ENCODE peak calls at places on chromosomes 3 and 15, in seven cellular contexts. One of them, this sample, is unnamed.

GRCh38 chr3:33115024-33115768 is 1.4 kb downstream of the CRTAP start:
- DNase-seq in fibroblast of pulmonary artery: peak; percentile 89
- DNase-seq in transverse colon: peak; percentile 70
- DNase-seq in AG10803: peak; percentile 88
- DNase-seq in brain microvascular endothelial cell: peak; percentile 80
- DNase-seq in stomach: peak; percentile 51
- DNase-seq in lung: peak; percentile 75
- DNase-seq in this sample: peak; percentile 92

GRCh38 chr3:170162052-170162451 is 19.5 kb downstream of the PHC3 start:
- DNase-seq in fibroblast of pulmonary artery: no peak
- DNase-seq in brain microvascular endothelial cell: no peak
- DNase-seq in stomach: no peak
- DNase-seq in transverse colon: no peak
- DNase-seq in AG10803: no peak
- DNase-seq in lung: no peak
- DNase-seq in this sample: no peak

GRCh38 chr3:65733459-65733858 is 305.3 kb downstream of the MAGI1 start:
- DNase-seq in brain microvascular endothelial cell: no peak
- DNase-seq in transverse colon: no peak
- DNase-seq in AG10803: no peak
- DNase-seq in stomach: no peak
- DNase-seq in lung: no peak
- DNase-seq in fibroblast of pulmonary artery: no peak
- DNase-seq in this sample: no peak

GRCh38 chr3:195356151-195357086 is 85.5 kb upstream of the XXYLT1 start:
- DNase-seq in fibroblast of pulmonary artery: peak; percentile 7
- DNase-seq in brain microvascular endothelial cell: no peak
- DNase-seq in AG10803: peak; percentile 17
- DNase-seq in lung: no peak
- DNase-seq in transverse colon: no peak
- DNase-seq in stomach: no peak
- DNase-seq in this sample: peak; percentile 17

GRCh38 chr15:100696452-100696851 is 94.1 kb downstream of the ASB7 start:
- DNase-seq in lung: no peak
- DNase-seq in fibroblast of pulmonary artery: peak; percentile 91
- DNase-seq in brain microvascular endothelial cell: peak; percentile 66
- DNase-seq in AG10803: no peak
- DNase-seq in stomach: no peak
- DNase-seq in transverse colon: no peak
- DNase-seq in this sample: peak; percentile 89

GRCh38 chr3:160553829-160554228 is 11.5 kb downstream of the KPNA4 start:
- DNase-seq in stomach: no peak
- DNase-seq in lung: no peak
- DNase-seq in fibroblast of pulmonary artery: no peak
- DNase-seq in transverse colon: no peak
- DNase-seq in brain microvascular endothelial cell: no peak
- DNase-seq in AG10803: no peak
- DNase-seq in this sample: no peak

GRCh38 chr3:112813723-112814171 is 32.9 kb downstream of the CD200R1L start:
- DNase-seq in stomach: no peak
- DNase-seq in transverse colon: no peak
- DNase-seq in fibroblast of pulmonary artery: peak; percentile 49
- DNase-seq in AG10803: peak; percentile 78
- DNase-seq in brain microvascular endothelial cell: no peak
- DNase-seq in lung: peak; percentile 32
- DNase-seq in this sample: peak; percentile 75

GRCh38 chr15:69723404-69724097 is 270.9 kb downstream of the RPLP1 start:
- DNase-seq in fibroblast of pulmonary artery: no peak
- DNase-seq in stomach: no peak
- DNase-seq in brain microvascular endothelial cell: no peak
- DNase-seq in AG10803: no peak
- DNase-seq in transverse colon: no peak
- DNase-seq in lung: no peak
- DNase-seq in this sample: no peak

GRCh38 chr3:120147072-120147871 is 53.0 kb upstream of the GSK3B start:
- DNase-seq in AG10803: no peak
- DNase-seq in brain microvascular endothelial cell: no peak
- DNase-seq in transverse colon: peak; percentile 46
- DNase-seq in stomach: peak; percentile 70
- DNase-seq in fibroblast of pulmonary artery: no peak
- DNase-seq in lung: no peak
- DNase-seq in this sample: no peak

GRCh38 chr15:75368689-75369239 is 357 bp upstream of the MAN2C1 start:
- DNase-seq in lung: no peak
- DNase-seq in AG10803: peak; percentile 13
- DNase-seq in stomach: no peak
- DNase-seq in transverse colon: peak; percentile 38
- DNase-seq in fibroblast of pulmonary artery: no peak
- DNase-seq in brain microvascular endothelial cell: no peak
- DNase-seq in this sample: no peak

GRCh38 chr3:17179381-17180205 is 294.8 kb downstream of the PLCL2 start:
- DNase-seq in fibroblast of pulmonary artery: no peak
- DNase-seq in transverse colon: no peak
- DNase-seq in lung: no peak
- DNase-seq in brain microvascular endothelial cell: peak; percentile 61
- DNase-seq in AG10803: peak; percentile 12
- DNase-seq in stomach: no peak
- DNase-seq in this sample: peak; percentile 60

GRCh38 chr15:92797168-92798052 is 102.7 kb upstream of the CHD2 start:
- DNase-seq in lung: no peak
- DNase-seq in brain microvascular endothelial cell: peak; percentile 79
- DNase-seq in stomach: no peak
- DNase-seq in fibroblast of pulmonary artery: peak; percentile 91
- DNase-seq in transverse colon: no peak
- DNase-seq in AG10803: peak; percentile 78
- DNase-seq in this sample: peak; percentile 87

GRCh38 chr3:89246326-89246725 is 138.9 kb downstream of the EPHA3 start:
- DNase-seq in stomach: no peak
- DNase-seq in transverse colon: no peak
- DNase-seq in brain microvascular endothelial cell: no peak
- DNase-seq in AG10803: no peak
- DNase-seq in lung: no peak
- DNase-seq in fibroblast of pulmonary artery: no peak
- DNase-seq in this sample: no peak

GRCh38 chr3:106249159-106249558 is 380.3 kb upstream of the CBLB start:
- DNase-seq in AG10803: peak; percentile 80
- DNase-seq in lung: no peak
- DNase-seq in brain microvascular endothelial cell: no peak
- DNase-seq in transverse colon: no peak
- DNase-seq in fibroblast of pulmonary artery: peak; percentile 12
- DNase-seq in stomach: no peak
- DNase-seq in this sample: no peak

GRCh38 chr3:171261487-171261886 is 198.7 kb downstream of the TNIK start:
- DNase-seq in fibroblast of pulmonary artery: no peak
- DNase-seq in transverse colon: peak; percentile 24
- DNase-seq in lung: no peak
- DNase-seq in AG10803: no peak
- DNase-seq in stomach: peak; percentile 41
- DNase-seq in brain microvascular endothelial cell: no peak
- DNase-seq in this sample: no peak

GRCh38 chr3:151345854-151346253 is 16.5 kb upstream of the P2RY13 start:
- DNase-seq in brain microvascular endothelial cell: peak; percentile 45
- DNase-seq in AG10803: peak; percentile 77
- DNase-seq in transverse colon: peak; percentile 9
- DNase-seq in lung: no peak
- DNase-seq in fibroblast of pulmonary artery: peak; percentile 62
- DNase-seq in stomach: no peak
- DNase-seq in this sample: peak; percentile 69

GRCh38 chr3:127417709-127418559 is 130.1 kb upstream of the PRR20G start:
- DNase-seq in AG10803: peak; percentile 4
- DNase-seq in lung: peak; percentile 37
- DNase-seq in transverse colon: peak; percentile 11
- DNase-seq in brain microvascular endothelial cell: no peak
- DNase-seq in fibroblast of pulmonary artery: peak; percentile 47
- DNase-seq in stomach: no peak
- DNase-seq in this sample: peak; percentile 2

GRCh38 chr15:96264801-96265515 is 65.5 kb upstream of the NR2F2 start:
- DNase-seq in stomach: no peak
- DNase-seq in brain microvascular endothelial cell: peak; percentile 72
- DNase-seq in transverse colon: no peak
- DNase-seq in fibroblast of pulmonary artery: peak; percentile 28
- DNase-seq in lung: no peak
- DNase-seq in AG10803: peak; percentile 37
- DNase-seq in this sample: peak; percentile 40
- TF ChIP-seq CTCF in stomach: no peak
- TF ChIP-seq CTCF in brain microvascular endothelial cell: no peak
- TF ChIP-seq CTCF in transverse colon: no peak
- TF ChIP-seq CTCF in fibroblast of pulmonary artery: no peak
- TF ChIP-seq CTCF in lung: no peak
- TF ChIP-seq CTCF in AG10803: no peak
- TF ChIP-seq CTCF in this sample: no peak

DNA sequence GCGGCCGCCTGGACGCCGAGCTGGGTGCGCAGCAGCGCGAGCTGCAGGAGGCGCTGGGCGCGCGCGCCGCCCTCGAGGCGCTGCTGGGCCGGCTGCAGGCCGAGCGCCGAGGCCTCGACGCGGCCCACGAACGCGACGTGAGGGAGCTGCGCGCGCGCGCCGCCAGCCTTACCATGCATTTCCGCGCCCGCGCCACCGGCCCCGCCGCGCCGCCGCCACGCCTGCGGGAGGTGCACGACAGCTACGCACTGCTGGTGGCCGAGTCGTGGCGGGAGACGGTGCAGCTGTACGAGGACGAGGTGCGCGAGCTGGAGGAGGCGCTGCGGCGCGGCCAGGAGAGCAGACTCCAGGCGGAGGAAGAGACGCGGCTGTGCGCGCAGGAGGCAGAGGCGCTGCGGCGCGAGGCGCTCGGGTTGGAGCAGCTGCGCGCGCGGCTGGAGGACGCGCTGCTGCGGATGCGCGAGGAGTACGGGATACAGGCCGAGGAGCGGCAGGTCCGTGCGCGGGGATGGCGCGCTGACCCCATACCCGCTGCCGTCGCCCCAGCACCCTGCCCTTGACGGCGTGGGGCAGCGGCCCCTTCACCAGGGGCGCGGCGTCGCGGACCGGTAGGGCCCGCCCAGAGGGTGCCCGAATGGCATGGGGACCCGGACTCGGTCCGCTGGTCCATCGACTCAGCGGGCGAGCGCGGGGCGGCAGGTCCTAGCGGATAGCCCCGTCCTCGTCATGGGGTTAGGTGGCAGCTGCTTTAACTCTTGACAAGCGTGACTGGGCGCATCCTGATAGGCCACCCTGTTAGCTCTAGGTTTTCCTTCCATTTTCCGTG is 849 bp downstream of the SYNM start:
- DNase-seq in brain microvascular endothelial cell: peak; percentile 26
- DNase-seq in transverse colon: peak; percentile 37
- DNase-seq in stomach: peak; percentile 33
- DNase-seq in lung: no peak
- DNase-seq in fibroblast of pulmonary artery: peak; percentile 63
- DNase-seq in AG10803: peak; percentile 66
- DNase-seq in this sample: peak; percentile 61
- H3K4me3 ChIP-seq in brain microvascular endothelial cell: peak overlapping the region; percentile 48
- H3K4me3 ChIP-seq in transverse colon: peak overlapping the region; percentile 51
- H3K4me3 ChIP-seq in stomach: peak overlapping the region; percentile 69
- H3K4me3 ChIP-seq in lung: peak overlapping the region; percentile 63
- H3K4me3 ChIP-seq in fibroblast of pulmonary artery: peak overlapping the region; percentile 34
- H3K4me3 ChIP-seq in AG10803: peak overlapping the region; percentile 55
- H3K4me3 ChIP-seq in this sample: peak overlapping the region; percentile 45

GRCh38 chr3:48558446-48559134 is 2.0 kb upstream of the PFKFB4 start:
- DNase-seq in stomach: no peak
- DNase-seq in lung: peak; percentile 64
- DNase-seq in transverse colon: peak; percentile 43
- DNase-seq in fibroblast of pulmonary artery: no peak
- DNase-seq in brain microvascular endothelial cell: no peak
- DNase-seq in AG10803: no peak
- DNase-seq in this sample: no peak
- TF ChIP-seq CTCF in stomach: peak; percentile 36
- TF ChIP-seq CTCF in lung: no peak
- TF ChIP-seq CTCF in transverse colon: no peak
- TF ChIP-seq CTCF in fibroblast of pulmonary artery: no peak
- TF ChIP-seq CTCF in brain microvascular endothelial cell: no peak
- TF ChIP-seq CTCF in AG10803: no peak
- TF ChIP-seq CTCF in this sample: no peak

GRCh38 chr15:47975422-47975821 is 145.4 kb upstream of the SLC24A5 start:
- DNase-seq in transverse colon: no peak
- DNase-seq in AG10803: no peak
- DNase-seq in brain microvascular endothelial cell: no peak
- DNase-seq in fibroblast of pulmonary artery: no peak
- DNase-seq in stomach: no peak
- DNase-seq in lung: no peak
- DNase-seq in this sample: no peak

GRCh38 chr15:47972738-47973137 is 148.1 kb upstream of the SLC24A5 start:
- DNase-seq in transverse colon: no peak
- DNase-seq in stomach: no peak
- DNase-seq in lung: no peak
- DNase-seq in fibroblast of pulmonary artery: no peak
- DNase-seq in AG10803: no peak
- DNase-seq in brain microvascular endothelial cell: no peak
- DNase-seq in this sample: no peak

GRCh38 chr15:47974724-47975123 is 146.1 kb upstream of the SLC24A5 start:
- DNase-seq in fibroblast of pulmonary artery: no peak
- DNase-seq in brain microvascular endothelial cell: no peak
- DNase-seq in lung: no peak
- DNase-seq in AG10803: no peak
- DNase-seq in transverse colon: no peak
- DNase-seq in stomach: no peak
- DNase-seq in this sample: no peak
- H3K4me3 ChIP-seq in fibroblast of pulmonary artery: no peak overlapping the region
- H3K4me3 ChIP-seq in brain microvascular endothelial cell: no peak overlapping the region
- H3K4me3 ChIP-seq in lung: no peak overlapping the region
- H3K4me3 ChIP-seq in AG10803: no peak overlapping the region
- H3K4me3 ChIP-seq in transverse colon: no peak overlapping the region
- H3K4me3 ChIP-seq in stomach: no peak overlapping the region
- H3K4me3 ChIP-seq in this sample: no peak overlapping the region

DNA sequence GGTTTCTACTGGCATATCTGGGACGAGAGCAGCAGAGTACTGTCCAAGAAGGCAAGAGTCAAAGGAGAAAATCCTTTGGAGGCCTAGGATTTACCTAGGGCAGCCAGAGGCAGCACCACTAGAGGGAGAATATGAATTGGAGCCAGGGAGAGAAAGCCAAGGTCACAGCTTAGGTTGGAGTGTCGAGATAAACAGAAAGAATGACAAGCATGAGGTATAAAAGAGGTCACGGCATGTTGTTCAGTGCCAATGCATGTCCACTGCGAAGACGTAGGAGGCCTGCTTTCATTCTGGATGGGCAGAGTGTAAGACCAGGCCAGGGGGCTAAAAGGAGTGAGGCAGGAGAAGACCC is 47.2 kb downstream of the THBS1 start:
- DNase-seq in lung: no peak
- DNase-seq in stomach: no peak
- DNase-seq in AG10803: no peak
- DNase-seq in transverse colon: no peak
- DNase-seq in fibroblast of pulmonary artery: no peak
- DNase-seq in brain microvascular endothelial cell: no peak
- DNase-seq in this sample: no peak
- TF ChIP-seq CTCF in lung: no peak
- TF ChIP-seq CTCF in stomach: no peak
- TF ChIP-seq CTCF in AG10803: peak; percentile 22
- TF ChIP-seq CTCF in transverse colon: peak; percentile 46
- TF ChIP-seq CTCF in fibroblast of pulmonary artery: peak; percentile 40
- TF ChIP-seq CTCF in brain microvascular endothelial cell: peak; percentile 47
- TF ChIP-seq CTCF in this sample: peak; percentile 19